ENCODE peak calls at places on chromosomes 7 and 10, in eight cellular contexts. E, L, C, P, G, Z, A and W are unnamed samples.

GRCh38 chr10:90579602-90580242 is 278.1 kb downstream of the HTR7 start:
- DNase-seq in Z (peak), L (no peak), P (peak), E (peak), C (no peak), G (no peak), A (no peak), W (peak)

GRCh38 chr10:25113231-25114035 is 61.4 kb upstream of the GPR158 start:
- DNase-seq in L (peak), A (peak), E (peak), C (peak), Z (peak), P (peak), G (peak), W (peak)

GRCh38 chr10:71726673-71727428 is 7.3 kb upstream of the C10orf105 start:
- DNase-seq in Z (no peak), E (no peak), G (no peak), P (peak), A (no peak), L (peak), C (no peak), W (no peak)

GRCh38 chr10:74024600-74024999 is 26.7 kb downstream of the VCL start:
- DNase-seq in E (no peak), L (no peak), P (no peak), C (no peak), G (no peak), A (no peak), Z (no peak), W (no peak)

GRCh38 chr10:70272925-70273316 is 10.9 kb downstream of the NPFFR1 start:
- DNase-seq in P (peak), C (no peak), E (peak), L (no peak), G (no peak), Z (peak), A (no peak), W (no peak)

GRCh38 chr10:24616536-24616935 is 107.2 kb downstream of the ARHGAP21 start:
- DNase-seq in C (no peak), A (no peak), L (no peak), E (no peak), G (no peak), P (no peak), Z (peak), W (no peak)

GRCh38 chr7:28116034-28116433 is 64.6 kb downstream of the JAZF1 start:
- DNase-seq in Z (no peak), C (no peak), P (no peak), L (no peak), E (no peak), G (no peak), A (no peak), W (peak)

GRCh38 chr10:114486938-114487814 is 82.9 kb upstream of the AFAP1L2 start:
- DNase-seq in E (peak), L (no peak), C (no peak), Z (peak), P (no peak), A (no peak), G (peak), W (peak)

GRCh38 chr10:124072541-124072940 is 20.9 kb downstream of the CHST15 start:
- DNase-seq in Z (no peak), P (no peak), E (no peak), L (no peak), G (no peak), C (no peak), A (no peak), W (no peak)

GRCh38 chr10:18618995-18619394 is 32.4 kb downstream of the NSUN6 start:
- DNase-seq in Z (no peak), G (no peak), C (no peak), P (no peak), E (no peak), A (peak), L (no peak), W (peak)